ENCODE peak calls at places on chromosomes 4 and X, in four cellular contexts. Z, P, T and H are unnamed samples.

GRCh38 chr4:102324725-102325124 is 20.6 kb downstream of the SLC39A8 start:
- DNase-seq in P (no peak), T (no peak), Z (no peak), H (no peak)

GRCh38 chr4:96677499-96677898 is 837.6 kb downstream of the PDHA2 start:
- DNase-seq in P (no peak), Z (peak), T (no peak), H (peak)

GRCh38 chr4:188161167-188161566 is 21.9 kb downstream of the TRIML1 start:
- DNase-seq in Z (no peak), T (no peak), P (no peak), H (no peak)

GRCh38 chr4:152290522-152290921 is 245.4 kb downstream of the FBXW7 start:
- DNase-seq in Z (no peak), T (no peak), P (no peak), H (no peak)

GRCh38 chrX:72576161-72576896 is 3.7 kb upstream of the HDAC8 start:
- DNase-seq in P (no peak), Z (peak), T (no peak), H (peak)

GRCh38 chrX:143633530-143634372 is 2.1 kb downstream of the SLITRK4 start:
- DNase-seq in P (peak), T (no peak), Z (peak), H (no peak)

GRCh38 chr4:8939887-8940742 is 68.5 kb upstream of the HMX1 start:
- DNase-seq in T (no peak), Z (no peak), P (no peak), H (no peak)

GRCh38 chr4:10085386-10085785 is 31.2 kb downstream of the WDR1 start:
- DNase-seq in P (peak), T (no peak), Z (no peak), H (no peak)

GRCh38 chrX:107721966-107722707 is 53.5 kb downstream of the TSC22D3 start:
- DNase-seq in T (no peak), Z (no peak), P (peak), H (no peak)

GRCh38 chrX:16970977-16971376 is 24.5 kb downstream of the REPS2 start:
- DNase-seq in Z (peak), T (no peak), P (no peak), H (no peak)

GRCh38 chr4:19857405-19857804 is 394.3 kb upstream of the SLIT2 start:
- DNase-seq in Z (peak), P (no peak), T (no peak), H (no peak)

GRCh38 chrX:111823068-111823467 is 52.9 kb upstream of the TRPC5OS start:
- DNase-seq in T (no peak), P (no peak), Z (no peak), H (no peak)

GRCh38 chr4:175273995-175274753 is 356.0 kb downstream of the ADAM29 start:
- DNase-seq in T (no peak), Z (no peak), P (no peak), H (no peak)

GRCh38 chrX:49001521-49002090 is 458 bp downstream of the GRIPAP1 start:
- DNase-seq in P (no peak), Z (peak), T (peak), H (peak)

GRCh38 chrX:95893632-95894031 is 791.0 kb upstream of the DIAPH2 start:
- DNase-seq in T (no peak), P (no peak), Z (peak), H (no peak)

GRCh38 chrX:80765226-80765625 is 44.5 kb downstream of the BRWD3 start:
- DNase-seq in P (no peak), Z (peak), T (no peak), H (no peak)

GRCh38 chrX:2490634-2491033 is 10.1 kb downstream of the DHRSX start:
- DNase-seq in Z (no peak), T (no peak), P (no peak), H (no peak)

GRCh38 chrX:109697855-109698254 is 35.2 kb downstream of the ACSL4 start:
- DNase-seq in P (no peak), T (no peak), Z (no peak), H (no peak)

GRCh38 chr4:186021461-186022167 is 47.3 kb upstream of the TLR3 start:
- DNase-seq in T (no peak), P (no peak), Z (peak), H (peak)